ENCODE peak calls at places on chromosomes 1 and 21, in seven cellular contexts. V is endothelial cell of umbilical vein, N is K562, D is neural progenitor cell, C is kidney, Y is keratinocyte, F is fibroblast of lung. I is an unnamed sample.

GRCh38 chr1:2638466-2639115 is 5.8 kb upstream of the MMEL1 start:
- DNase-seq in C (no peak), Y (no peak), V (no peak), N (no peak), D (no peak), F (no peak), I (no peak)

GRCh38 chr1:20440785-20441200 is 45.2 kb downstream of the CAMK2N1 start:
- DNase-seq in V (peak; percentile 71), Y (no peak), N (peak; percentile 72), C (no peak), F (peak; percentile 40), D (peak; percentile 71), I (peak; percentile 63)

GRCh38 chr1:203167913-203168200 is 7.8 kb downstream of the MYBPH start:
- DNase-seq in D (no peak), F (no peak), C (peak; percentile 43), N (no peak), Y (no peak), V (no peak), I (no peak)

GRCh38 chr1:94102126-94102525 is 18.8 kb downstream of the ABCA4 start:
- DNase-seq in V (no peak), N (no peak), C (no peak), Y (no peak), D (no peak), F (no peak), I (no peak)

GRCh38 chr1:234264832-234265231 is 108.4 kb upstream of the COA6 start:
- DNase-seq in V (no peak), D (no peak), F (no peak), Y (no peak), C (no peak), N (no peak), I (no peak)

GRCh38 chr21:45051580-45052434 is 22.6 kb upstream of the ADARB1 start:
- DNase-seq in Y (no peak), N (no peak), V (no peak), F (no peak), C (no peak), D (no peak), I (no peak)

GRCh38 chr1:156191292-156191954 is 2.5 kb upstream of the SLC25A44 start:
- DNase-seq in N (no peak), D (no peak), Y (no peak), V (no peak), C (no peak), F (no peak), I (no peak)

GRCh38 chr1:176993587-176993986 is 170.9 kb downstream of the ASTN1 start:
- DNase-seq in Y (no peak), C (no peak), N (no peak), F (no peak), D (no peak), V (no peak), I (no peak)

GRCh38 chr1:161958425-161958824 is 65.2 kb downstream of the OLFML2B start:
- DNase-seq in N (no peak), V (no peak), Y (no peak), F (peak; percentile 79), C (no peak), D (no peak), I (no peak)

GRCh38 chr1:45836451-45836850 is 33.0 kb downstream of the MAST2 start:
- DNase-seq in D (no peak), Y (no peak), V (no peak), F (no peak), C (no peak), N (no peak), I (no peak)

GRCh38 chr1:31576201-31576669 is at the start of gene TINAGL1:
- DNase-seq in C (peak; percentile 95), D (peak; percentile 52), F (no peak), N (peak; percentile 67), V (peak; percentile 48), Y (peak; percentile 96), I (peak; percentile 92)

GRCh38 chr1:20439282-20439681 is 46.7 kb downstream of the CAMK2N1 start:
- DNase-seq in Y (no peak), D (peak; percentile 65), C (no peak), N (peak; percentile 6), V (peak; percentile 6), F (peak; percentile 41), I (no peak)

GRCh38 chr1:51622455-51622913 is 5.6 kb downstream of the OSBPL9 start:
- DNase-seq in N (peak; percentile 98), Y (peak; percentile 89), D (no peak), C (no peak), V (peak; percentile 55), F (peak; percentile 84), I (peak; percentile 36)

GRCh38 chr1:226063362-226064167 is 1.0 kb downstream of the H3-3A start:
- DNase-seq in N (peak; percentile 65), C (peak; percentile 79), V (peak; percentile 67), Y (no peak), D (peak; percentile 67), F (peak; percentile 33), I (peak; percentile 64)

GRCh38 chr1:13927736-13928135 is 227.7 kb downstream of the PRDM2 start:
- DNase-seq in C (no peak), N (no peak), V (no peak), F (no peak), Y (no peak), D (no peak), I (no peak)

GRCh38 chr1:172449585-172450523 is 6.0 kb upstream of the PIGC start:
- DNase-seq in Y (no peak), F (peak; percentile 55), V (peak; percentile 61), N (peak; percentile 89), C (peak; percentile 70), D (peak; percentile 86), I (peak; percentile 56)

GRCh38 chr1:68788762-68789161 is 291.9 kb upstream of the DEPDC1 start:
- DNase-seq in D (no peak), C (no peak), N (no peak), F (no peak), Y (no peak), V (no peak), I (no peak)

GRCh38 chr1:191866155-191866554 is 292.1 kb upstream of the RGS18 start:
- DNase-seq in N (no peak), C (no peak), Y (no peak), V (no peak), D (no peak), F (no peak), I (no peak)

GRCh38 chr1:232096751-232097150 is 470.2 kb downstream of the DISC1 start:
- DNase-seq in F (no peak), Y (no peak), D (no peak), V (no peak), N (no peak), C (no peak), I (no peak)

GRCh38 chr21:25912402-25912746 is 177.6 kb downstream of the GABPA start:
- DNase-seq in F (no peak), N (no peak), Y (no peak), D (no peak), V (no peak), C (no peak), I (peak; percentile 57)

GRCh38 chr1:76268341-76268740 is 193.8 kb downstream of the ST6GALNAC3 start:
- DNase-seq in C (no peak), Y (no peak), V (no peak), N (no peak), D (peak; percentile 64), F (peak; percentile 47), I (no peak)

GRCh38 chr1:21174638-21175323 is 1.9 kb downstream of the EIF4G3 start:
- DNase-seq in C (no peak), D (no peak), V (peak; percentile 53), F (peak; percentile 83), Y (no peak), N (no peak), I (no peak)

DNA sequence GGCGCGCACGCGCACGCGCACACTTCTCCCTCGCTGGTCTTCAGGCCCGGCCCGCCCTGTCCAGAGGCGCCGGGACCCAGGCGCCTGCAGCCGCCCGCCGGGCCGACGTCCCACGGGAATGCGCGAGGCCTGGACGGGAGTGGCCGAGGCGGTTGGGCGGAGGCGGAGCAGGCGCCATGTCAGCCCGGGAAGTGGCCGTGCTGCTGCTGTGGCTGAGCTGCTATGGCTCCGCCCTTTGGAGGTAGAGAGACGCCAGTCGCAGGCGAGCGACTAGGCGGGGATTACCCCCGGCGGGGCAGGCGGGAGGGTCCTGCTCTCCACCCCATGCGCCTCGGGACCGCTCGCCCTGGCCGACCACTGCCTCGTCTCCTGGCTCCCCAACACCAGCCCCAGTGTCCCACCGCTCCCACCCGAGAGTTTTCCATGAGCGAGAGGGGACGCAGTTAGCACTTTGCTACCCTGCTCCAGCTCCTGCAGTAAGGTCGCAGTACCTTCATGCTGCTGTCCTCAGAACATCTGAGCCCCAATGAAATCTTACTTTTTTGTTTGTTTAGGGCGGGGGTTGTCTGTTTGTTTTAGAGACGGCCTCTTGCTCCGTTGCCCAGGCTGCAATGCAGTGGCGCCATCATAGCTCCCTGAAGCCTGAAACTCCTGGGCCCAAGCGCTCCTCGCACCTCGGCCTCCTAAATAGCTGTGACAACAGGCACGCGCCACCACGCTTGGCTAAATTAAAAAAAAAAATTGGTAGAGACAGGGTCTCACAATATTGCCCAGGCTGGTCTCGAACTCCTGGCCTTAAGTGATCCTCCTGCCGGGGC is at the start of gene CATSPERE:
- DNase-seq in C (peak; percentile 97), D (peak; percentile 80), F (peak; percentile 90), N (no peak), Y (peak; percentile 19), V (peak; percentile 93), I (peak; percentile 84)
- TF ChIP-seq CTCF in C (no peak), D (no peak), F (no peak), N (no peak), Y (no peak), V (no peak), I (no peak)

DNA sequence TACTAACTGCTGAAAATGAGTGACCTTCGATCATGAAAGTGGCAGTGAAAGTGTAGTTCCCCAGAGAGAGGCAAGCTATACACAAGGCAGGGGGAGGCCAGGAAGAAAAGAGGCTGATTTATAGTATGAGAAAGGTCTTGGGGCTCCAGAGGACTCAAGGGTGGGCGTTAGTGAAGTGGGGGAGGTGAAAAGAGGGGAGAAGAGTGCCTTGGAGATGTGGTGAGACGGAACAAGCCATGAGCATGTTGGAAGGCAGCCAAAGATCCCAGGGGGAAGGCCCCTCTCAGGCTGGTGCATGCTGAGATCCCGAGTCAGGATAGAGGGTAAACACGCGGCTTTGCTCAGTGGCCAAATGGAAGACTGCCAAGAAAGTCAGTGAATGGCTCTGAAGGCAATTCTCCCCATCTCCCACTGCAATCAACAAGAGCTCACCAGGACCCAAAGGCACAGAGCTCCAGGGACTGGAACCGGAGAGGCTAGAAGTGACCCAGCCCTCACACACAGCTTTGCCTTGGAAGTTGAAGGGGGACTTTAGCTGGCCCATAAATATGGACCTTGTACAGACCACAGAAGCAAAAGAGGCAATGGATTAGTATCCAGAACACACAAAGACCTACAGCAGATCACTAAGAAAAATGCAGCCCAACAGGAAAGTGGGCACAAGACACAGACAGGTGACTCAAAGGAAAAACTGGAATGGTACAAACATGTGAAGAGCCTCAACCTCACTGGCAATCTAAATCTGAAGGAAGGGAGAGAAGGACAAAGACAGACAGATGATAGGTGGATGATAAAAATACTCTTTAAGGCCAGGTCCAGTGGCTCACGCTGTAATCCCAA is 49.6 kb downstream of the HSF2BP start:
- DNase-seq in N (peak; percentile 35), Y (no peak), F (peak; percentile 82), C (peak; percentile 80), D (no peak), V (peak; percentile 93), I (peak; percentile 82)
- H3K27ac ChIP-seq in N (no peak overlapping the region), Y (peak overlapping the region; percentile 82), F (no peak overlapping the region), C (no peak overlapping the region), D (no peak overlapping the region), V (peak overlapping the region; percentile 44), I (no peak overlapping the region)

GRCh38 chr1:209074575-209075250 is 508.8 kb upstream of the CAMK1G start:
- DNase-seq in F (no peak), V (no peak), C (no peak), Y (no peak), N (no peak), D (no peak), I (no peak)
- H3K9ac ChIP-seq in F (no peak overlapping the region), V (no peak overlapping the region), C (no peak overlapping the region), Y (no peak overlapping the region), N (no peak overlapping the region), D (no peak overlapping the region), I (no peak overlapping the region)

GRCh38 chr1:67552336-67552759 is 122.1 kb upstream of the SERBP1 start:
- DNase-seq in C (peak; percentile 84), V (no peak), F (no peak), D (no peak), N (no peak), Y (no peak), I (peak; percentile 71)
- TF ChIP-seq CTCF in C (no peak), V (no peak), F (no peak), D (no peak), N (peak; percentile 14), Y (no peak), I (no peak)